ENCODE peak calls at places on chromosomes 11 and 22, in nine cellular contexts. R is DND-41; T is lower lobe of right lung; G is transverse colon; S is HL-60; V is cardiac fibroblast; M is fibroblast of lung; L is CD8-positive, alpha-beta T cell; X is heart left ventricle. H is an unnamed sample.
A peak's percentile ranks its signal among the peaks of the same experiment; 100 is the strongest.

GRCh38 chr22:18031670-18032454 is 7.5 kb upstream of the MICAL3 start:
- DNase-seq in S (no peak), R (no peak), M (peak; percentile 96), X (no peak), G (no peak), T (no peak), V (peak; percentile 96), L (no peak), H (no peak)

GRCh38 chr11:126430581-126431320 is 75.3 kb downstream of the ST3GAL4 start:
- DNase-seq in M (peak; percentile 10), T (no peak), X (no peak), S (no peak), R (no peak), V (no peak), G (peak; percentile 74), L (no peak), H (no peak)

GRCh38 chr11:119794756-119795155 is 65.8 kb upstream of the NECTIN1 start:
- DNase-seq in R (no peak), M (peak; percentile 9), T (no peak), G (no peak), S (no peak), L (no peak), X (no peak), V (no peak), H (no peak)

GRCh38 chr22:21044931-21045584 is 688 bp upstream of the LRRC74B start:
- DNase-seq in R (peak; percentile 21), T (peak; percentile 46), X (no peak), G (no peak), V (peak; percentile 86), L (no peak), S (peak; percentile 26), M (peak; percentile 64), H (no peak)

GRCh38 chr11:75204685-75205667 is 35.6 kb upstream of the TPBGL start:
- DNase-seq in L (peak; percentile 58), G (peak; percentile 90), V (peak; percentile 87), S (peak; percentile 80), R (peak; percentile 80), M (peak; percentile 64), T (peak; percentile 90), X (peak; percentile 94), H (peak; percentile 21)

GRCh38 chr11:31806186-31806943 is 4.8 kb downstream of the PAX6 start:
- DNase-seq in G (no peak), S (no peak), V (no peak), X (no peak), R (no peak), T (no peak), M (peak; percentile 23), L (no peak), H (no peak)

GRCh38 chr11:65298131-65298535 is 16.5 kb upstream of the CDC42EP2 start:
- DNase-seq in R (no peak), G (peak; percentile 63), S (no peak), L (no peak), V (peak; percentile 43), X (peak; percentile 90), T (peak; percentile 68), M (no peak), H (no peak)

GRCh38 chr11:19953342-19953741 is 206.9 kb downstream of the DBX1 start:
- DNase-seq in S (no peak), X (no peak), G (no peak), L (no peak), V (peak; percentile 85), R (no peak), M (peak; percentile 77), T (no peak), H (no peak)

GRCh38 chr11:19511413-19512183 is 201.0 kb upstream of the NAV2 start:
- DNase-seq in R (no peak), M (peak; percentile 23), X (peak; percentile 72), V (peak; percentile 31), S (no peak), G (peak; percentile 10), T (peak; percentile 55), L (no peak), H (no peak)

GRCh38 chr11:7548659-7549283 is 35.0 kb downstream of the PPFIBP2 start:
- DNase-seq in R (no peak), T (no peak), S (peak; percentile 4), L (no peak), V (no peak), G (peak; percentile 66), M (no peak), X (no peak), H (no peak)

GRCh38 chr11:45182902-45183301 is 36.5 kb downstream of the PRDM11 start:
- DNase-seq in G (peak; percentile 51), S (no peak), X (no peak), V (peak; percentile 56), T (no peak), M (no peak), R (no peak), L (no peak), H (no peak)

GRCh38 chr22:36302439-36303114 is 49.6 kb downstream of the APOL1 start:
- DNase-seq in T (no peak), G (no peak), M (no peak), L (no peak), S (no peak), V (no peak), X (peak; percentile 33), R (no peak), H (no peak)

GRCh38 chr11:62427630-62428233 is 8.9 kb downstream of the SCGB1A1 start:
- DNase-seq in L (no peak), T (no peak), V (peak; percentile 42), G (no peak), S (peak; percentile 14), X (no peak), R (no peak), M (peak; percentile 74), H (no peak)

GRCh38 chr11:9280655-9281301 is 15.6 kb upstream of the DENND5A start:
- DNase-seq in V (peak; percentile 73), L (no peak), R (peak; percentile 80), S (peak; percentile 78), G (peak; percentile 45), X (no peak), T (no peak), M (peak; percentile 82), H (peak; percentile 70)

GRCh38 chr11:103792981-103793468 is 243.4 kb upstream of the DDI1 start:
- DNase-seq in X (no peak), G (no peak), L (no peak), T (no peak), S (no peak), M (peak; percentile 77), V (peak; percentile 84), R (no peak), H (no peak)

GRCh38 chr11:121063728-121064127 is 37.3 kb upstream of the TECTA start:
- DNase-seq in G (no peak), M (no peak), R (no peak), V (peak; percentile 18), S (no peak), L (no peak), T (no peak), X (no peak), H (no peak)

GRCh38 chr11:132217856-132218255 is 847.4 kb downstream of the NTM start:
- DNase-seq in X (no peak), R (no peak), S (no peak), M (no peak), T (no peak), V (no peak), G (no peak), L (no peak), H (no peak)

DNA sequence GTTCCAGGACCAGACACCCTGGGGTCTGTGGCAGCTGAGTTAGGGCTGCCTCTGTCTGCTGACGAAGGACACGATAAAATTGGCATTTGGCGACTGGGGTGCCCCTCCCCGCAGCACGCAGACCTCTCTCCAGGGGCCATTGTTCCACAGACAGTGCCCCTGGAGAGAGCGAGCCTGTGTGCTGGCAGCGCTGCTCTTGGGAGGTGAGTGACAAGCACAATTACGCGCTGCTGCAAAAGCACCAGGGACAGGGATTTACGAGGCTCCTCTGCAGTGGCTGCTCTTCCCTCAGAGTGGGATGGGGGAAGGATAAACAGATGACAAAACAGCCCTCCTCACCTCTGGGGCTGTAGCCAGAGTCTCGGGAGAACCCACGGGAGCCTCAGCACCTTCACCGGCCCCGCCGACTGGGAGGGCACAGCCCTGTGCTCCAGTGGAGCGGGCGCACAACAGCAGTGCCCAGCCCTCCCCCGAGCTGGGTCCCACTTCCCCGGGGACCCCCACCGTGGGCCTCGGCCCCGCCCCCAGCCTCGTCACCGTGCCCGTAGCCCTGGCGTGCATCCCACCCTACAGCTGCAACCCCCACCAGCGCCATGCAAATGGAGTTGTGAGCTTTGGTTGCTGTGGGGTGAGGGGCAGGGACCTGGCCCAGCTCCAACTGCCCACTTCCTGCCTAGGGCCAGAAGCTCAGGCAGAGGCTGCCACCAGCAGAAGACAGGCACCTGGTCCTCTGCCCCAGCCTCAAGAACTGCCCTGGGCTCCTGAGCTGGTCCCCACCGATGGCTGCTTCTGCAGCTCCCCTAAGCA is 19.6 kb downstream of the CHID1 start:
- DNase-seq in L (no peak), R (peak; percentile 26), G (no peak), T (no peak), V (no peak), M (no peak), S (no peak), X (no peak), H (no peak)
- H3K4me3 ChIP-seq in L (no peak overlapping the region), R (no peak overlapping the region), G (no peak overlapping the region), T (no peak overlapping the region), V (no peak overlapping the region), M (no peak overlapping the region), S (no peak overlapping the region), X (no peak overlapping the region), H (no peak overlapping the region)

DNA sequence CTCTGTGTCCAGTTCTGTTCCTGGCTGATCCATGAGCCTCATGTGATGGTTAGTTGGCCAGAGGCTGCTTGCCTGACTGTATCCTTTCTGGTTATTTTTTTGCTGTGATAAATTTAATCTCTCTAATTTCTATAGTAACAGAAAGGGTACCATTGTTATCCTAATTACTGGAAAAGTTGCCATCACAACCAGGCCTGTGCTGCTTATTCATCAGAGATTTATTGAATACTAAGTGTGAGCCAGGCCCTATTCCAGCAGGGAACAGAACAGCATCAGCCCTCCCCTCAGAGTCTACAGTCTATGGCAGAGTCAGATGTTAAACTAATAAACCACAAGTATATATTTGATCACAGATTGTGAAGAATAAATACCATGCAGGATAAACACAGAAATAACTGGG is 86.8 kb downstream of the DEPDC5 start:
- DNase-seq in L (no peak), S (no peak), T (no peak), V (no peak), R (no peak), M (no peak), X (no peak), G (no peak), H (no peak)
- TF ChIP-seq CTCF in L (no peak), S (no peak), T (no peak), V (no peak), R (no peak), M (no peak), X (no peak), G (no peak), H (no peak)

GRCh38 chr11:134330611-134331564 is 900 bp upstream of the GLB1L2 start:
- DNase-seq in L (no peak), G (no peak), T (no peak), S (no peak), M (no peak), X (no peak), R (no peak), V (no peak), H (no peak)
- H3K4me3 ChIP-seq in L (peak overlapping the region; percentile 30), G (peak overlapping the region; percentile 81), T (peak overlapping the region; percentile 47), S (no peak overlapping the region), M (no peak overlapping the region), X (no peak overlapping the region), R (no peak overlapping the region), V (no peak overlapping the region), H (peak overlapping the region; percentile 22)

DNA sequence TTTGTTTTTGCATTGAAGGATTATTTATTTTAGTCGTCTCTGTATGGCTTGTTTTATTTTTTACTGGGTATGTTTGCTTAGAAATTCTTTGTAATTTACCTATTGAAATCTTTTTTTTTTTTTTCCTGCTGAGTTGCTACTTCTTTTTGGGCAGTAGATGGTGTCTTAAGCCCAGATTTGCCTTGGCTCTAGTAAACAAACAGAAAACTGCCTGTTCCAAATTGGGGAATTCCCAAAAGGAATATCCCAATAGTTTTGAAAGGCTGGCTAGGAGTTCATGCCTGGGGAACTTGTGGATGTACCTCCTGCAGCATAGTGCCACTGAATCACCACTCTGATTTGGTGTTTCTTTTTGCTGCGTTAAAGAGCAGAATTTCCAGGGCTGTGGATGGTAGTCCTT is 17.7 kb downstream of the PAMR1 start:
- DNase-seq in R (no peak), L (no peak), V (peak; percentile 46), X (no peak), G (no peak), M (no peak), T (no peak), S (no peak), H (no peak)
- TF ChIP-seq CTCF in R (no peak), L (no peak), V (peak; percentile 11), X (no peak), G (no peak), M (no peak), T (no peak), S (no peak), H (no peak)